ENCODE peak calls at places on chromosomes 1 and 21, in four cellular contexts. I is IMR-90, X is GM12878, J is K562. H is an unnamed sample.

GRCh38 chr1:244552336-244552735 is 91.3 kb downstream of the CATSPERE start:
- DNase-seq in J (no peak), I (no peak), X (no peak), H (no peak)

GRCh38 chr1:18225236-18225904 is 117.8 kb downstream of the IGSF21 start:
- DNase-seq in J (no peak), I (no peak), X (no peak), H (no peak)

GRCh38 chr1:25673456-25673855 is 56.9 kb downstream of the MAN1C1 start:
- DNase-seq in I (no peak), X (no peak), J (no peak), H (no peak)

GRCh38 chr1:117821782-117822447 is 107.5 kb downstream of the GDAP2 start:
- DNase-seq in J (peak; percentile 76), I (peak; percentile 99), X (no peak), H (peak; percentile 98)

GRCh38 chr1:60448866-60449265 is 375.3 kb upstream of the C1orf87 start:
- DNase-seq in J (no peak), X (no peak), I (no peak), H (no peak)

GRCh38 chr1:206717237-206717989 is 32.7 kb downstream of the MAPKAPK2 start:
- DNase-seq in I (no peak), J (peak; percentile 92), X (peak; percentile 88), H (no peak)

GRCh38 chr1:156813750-156814570 is 2.7 kb downstream of the SH2D2A start:
- DNase-seq in J (peak; percentile 87), I (peak; percentile 33), X (no peak), H (peak; percentile 51)

GRCh38 chr1:30149226-30149625 is 574.2 kb downstream of the MATN1 start:
- DNase-seq in I (no peak), J (no peak), X (no peak), H (no peak)

GRCh38 chr1:23592209-23592905 is 33.1 kb upstream of the ID3 start:
- DNase-seq in I (no peak), J (no peak), X (no peak), H (no peak)

GRCh38 chr1:54105080-54105479 is 47.7 kb downstream of the CDCP2 start:
- DNase-seq in J (no peak), X (no peak), I (no peak), H (no peak)

GRCh38 chr21:43305336-43305665 is 121.6 kb downstream of the SIK1 start:
- DNase-seq in J (no peak), I (no peak), X (no peak), H (no peak)

GRCh38 chr1:213325482-213325881 is 274.4 kb downstream of the RPS6KC1 start:
- DNase-seq in J (peak; percentile 8), X (no peak), I (no peak), H (no peak)

GRCh38 chr1:44294588-44295007 is 60.5 kb downstream of the ERI3 start:
- DNase-seq in X (no peak), J (peak; percentile 78), I (peak; percentile 79), H (no peak)

GRCh38 chr1:46137901-46138300 is 5.5 kb upstream of the PIK3R3 start:
- DNase-seq in J (no peak), I (peak; percentile 76), X (no peak), H (peak; percentile 72)

GRCh38 chr1:32767641-32768040 is 49.5 kb downstream of the YARS1 start:
- DNase-seq in I (peak; percentile 31), J (no peak), X (no peak), H (peak; percentile 46)

GRCh38 chr1:239956230-239956629 is 135.5 kb upstream of the FMN2 start:
- DNase-seq in I (no peak), J (no peak), X (no peak), H (no peak)

GRCh38 chr1:239955431-239955830 is 136.3 kb upstream of the FMN2 start:
- DNase-seq in I (no peak), X (no peak), J (no peak), H (no peak)

GRCh38 chr1:239954836-239955235 is 136.8 kb upstream of the FMN2 start:
- DNase-seq in X (no peak), J (no peak), I (no peak), H (no peak)

GRCh38 chr1:239960387-239960786 is 131.3 kb upstream of the FMN2 start:
- DNase-seq in J (no peak), I (no peak), X (no peak), H (no peak)

DNA sequence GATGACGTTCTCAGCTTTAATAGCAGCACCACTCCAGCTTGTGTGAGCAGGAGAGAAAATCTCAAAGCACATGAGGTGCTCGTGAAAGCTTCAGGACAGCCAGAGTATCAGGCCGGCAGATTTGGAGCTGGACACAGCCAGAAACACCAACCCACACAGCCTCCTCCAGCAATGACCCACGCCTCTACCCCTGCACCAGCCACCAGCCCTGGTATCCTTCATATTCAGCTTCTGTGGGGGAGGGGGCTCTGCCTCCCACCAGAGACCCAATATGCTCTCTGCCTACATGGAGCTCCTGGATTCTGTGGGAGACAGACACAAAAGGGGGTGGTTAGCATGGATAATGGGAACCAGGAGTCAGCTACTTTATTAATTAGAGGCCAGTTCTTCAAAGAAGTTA is 133.6 kb upstream of the FMN2 start:
- DNase-seq in I (no peak), X (no peak), J (no peak), H (no peak)
- TF ChIP-seq FOS in I (no peak), X (no peak), J (no peak), H (no peak)

GRCh38 chr1:1196431-1197187 is 9.8 kb downstream of the TNFRSF18 start:
- DNase-seq in J (no peak), X (no peak), I (no peak), H (no peak)

GRCh38 chr1:1198423-1199140 is 7.8 kb downstream of the TNFRSF18 start:
- DNase-seq in I (no peak), J (no peak), X (no peak), H (no peak)

GRCh38 chr1:1197188-1197500 is 9.2 kb downstream of the TNFRSF18 start:
- DNase-seq in J (no peak), I (no peak), X (no peak), H (no peak)

GRCh38 chr1:1199141-1199960 is 7.0 kb downstream of the TNFRSF18 start:
- DNase-seq in J (no peak), X (no peak), I (no peak), H (no peak)

DNA sequence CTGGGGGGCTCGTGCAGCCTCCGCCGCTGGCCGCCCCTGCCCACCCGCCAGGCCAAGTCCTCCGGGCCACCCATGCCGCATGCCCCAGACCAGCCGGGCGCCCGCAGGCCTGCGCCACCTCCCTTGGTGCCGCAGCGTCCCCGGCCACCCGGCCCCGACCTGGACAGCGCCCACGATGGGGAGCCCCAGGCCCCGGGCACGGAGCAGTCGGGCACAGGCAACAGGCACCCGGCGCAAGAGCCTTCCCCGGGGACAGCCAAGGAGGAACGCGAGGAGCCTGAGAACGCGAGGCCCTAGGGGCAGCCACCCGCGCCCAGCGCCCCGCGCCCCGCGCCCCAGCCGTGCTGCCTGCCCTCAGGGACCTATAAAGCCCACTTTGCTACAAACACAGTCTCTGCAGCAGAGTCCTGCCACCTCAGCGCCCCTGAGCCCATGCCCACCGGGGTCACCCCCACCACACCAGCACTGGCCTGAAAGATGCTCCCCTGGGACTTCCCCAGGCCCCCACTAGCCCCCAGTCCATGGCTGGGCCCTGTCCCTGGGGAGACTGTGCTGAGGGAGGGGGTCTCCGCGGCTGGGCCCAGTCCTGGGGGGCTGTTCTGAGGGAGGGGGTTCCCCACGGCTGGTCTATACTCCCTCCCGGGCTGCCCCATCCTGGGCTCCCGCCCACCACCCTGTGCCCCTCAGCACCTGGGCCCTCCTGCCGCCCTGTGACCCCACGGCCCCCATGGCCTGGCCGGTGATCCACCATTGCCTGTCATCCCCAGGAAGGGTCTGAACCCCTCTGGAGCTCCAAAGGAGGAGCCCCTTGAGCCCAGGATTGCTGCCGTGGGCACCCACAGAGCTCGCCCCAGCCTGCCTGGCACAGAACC is 8.6 kb downstream of the TNFRSF18 start:
- DNase-seq in I (no peak), X (no peak), J (no peak), H (no peak)
- TF ChIP-seq FOS in I (no peak), X (no peak), J (no peak), H (no peak)

GRCh38 chr21:45959182-45959581 is 22.4 kb upstream of the COL6A1 start:
- DNase-seq in I (no peak), X (no peak), J (no peak), H (no peak)
- TF ChIP-seq FOS in I (no peak), X (no peak), J (no peak), H (no peak)

GRCh38 chr21:44400791-44401385 is 47.5 kb downstream of the TRPM2 start:
- DNase-seq in J (no peak), I (no peak), X (no peak), H (no peak)

GRCh38 chr21:44399955-44400790 is 46.8 kb downstream of the TRPM2 start:
- DNase-seq in I (no peak), J (no peak), X (no peak), H (no peak)

GRCh38 chr21:44403106-44404020 is 49.9 kb downstream of the TRPM2 start:
- DNase-seq in I (no peak), X (no peak), J (no peak), H (no peak)

GRCh38 chr21:44401386-44402160 is 48.2 kb downstream of the TRPM2 start:
- DNase-seq in I (no peak), J (no peak), X (no peak), H (no peak)

GRCh38 chr21:44402323-44403105 is 49.1 kb downstream of the TRPM2 start:
- DNase-seq in X (no peak), I (no peak), J (no peak), H (no peak)
- TF ChIP-seq FOS in X (no peak), I (no peak), J (no peak), H (no peak)